ENCODE peak calls at places on chromosomes 11 and 22, in four cellular contexts. Y is 8988T, U is fibroblast of lung, S is putamen. F is an unnamed sample.

GRCh38 chr11:128260398-128260797 is 327.0 kb downstream of the ETS1 start:
- DNase-seq in S (no peak), Y (no peak), U (no peak), F (no peak)

GRCh38 chr11:61045271-61045670 is 57.0 kb upstream of the CD5 start:
- DNase-seq in Y (no peak), U (no peak), S (no peak), F (no peak)

GRCh38 chr22:46697811-46698515 is 40.1 kb downstream of the CERK start:
- DNase-seq in S (no peak), Y (no peak), U (no peak), F (no peak)

GRCh38 chr22:38221908-38222796 is 20.4 kb downstream of the MAFF start:
- DNase-seq in S (no peak), Y (no peak), U (no peak), F (no peak)

GRCh38 chr11:133821776-133822175 is 23.5 kb downstream of the SPATA19 start:
- DNase-seq in S (peak), Y (no peak), U (peak), F (peak)

GRCh38 chr11:19576054-19576453 is 136.6 kb upstream of the NAV2 start:
- DNase-seq in U (no peak), S (no peak), Y (no peak), F (no peak)

GRCh38 chr11:132177106-132177505 is 806.7 kb downstream of the NTM start:
- DNase-seq in U (peak), S (no peak), Y (no peak), F (no peak)

GRCh38 chr11:120342226-120342625 is 6.0 kb downstream of the ARHGEF12 start:
- DNase-seq in U (no peak), S (no peak), Y (no peak), F (no peak)

GRCh38 chr11:107711861-107712260 is at the start of gene SLN:
- DNase-seq in U (no peak), Y (no peak), S (no peak), F (no peak)

GRCh38 chr22:45673482-45674175 is 2.0 kb downstream of the ATXN10 start:
- DNase-seq in U (no peak), Y (no peak), S (no peak), F (no peak)

GRCh38 chr11:5701184-5701583 is 11.6 kb downstream of the TRIM22 start:
- DNase-seq in Y (no peak), S (no peak), U (no peak), F (no peak)

GRCh38 chr11:118622376-118623290 is 15.2 kb downstream of the PHLDB1 start:
- DNase-seq in U (peak), S (peak), Y (peak), F (no peak)

GRCh38 chr22:39731881-39732555 is 161.5 kb downstream of the CACNA1I start:
- DNase-seq in U (no peak), Y (no peak), S (no peak), F (no peak)

GRCh38 chr11:1546536-1547466 is 25.3 kb downstream of the DUSP8 start:
- DNase-seq in S (peak), Y (peak), U (peak), F (peak)

GRCh38 chr11:77725433-77725832 is 87.8 kb upstream of the CLNS1A start:
- DNase-seq in Y (no peak), S (no peak), U (no peak), F (no peak)

GRCh38 chr11:63020671-63021255 is 5.1 kb upstream of the SLC22A8 start:
- DNase-seq in S (no peak), U (no peak), Y (peak), F (no peak)

GRCh38 chr11:46684364-46684763 is 16.1 kb downstream of the ARHGAP1 start:
- DNase-seq in U (no peak), Y (no peak), S (no peak), F (no peak)

GRCh38 chr11:81634483-81634882 is 1099.2 kb downstream of the FAM181B start:
- DNase-seq in S (no peak), Y (no peak), U (no peak), F (no peak)

GRCh38 chr11:59962103-59962474 is 1.7 kb upstream of the OOSP4A start:
- DNase-seq in Y (no peak), U (no peak), S (no peak), F (no peak)

GRCh38 chr11:126485986-126486635 is 130.6 kb downstream of the ST3GAL4 start:
- DNase-seq in U (no peak), S (no peak), Y (no peak), F (no peak)

GRCh38 chr22:42484506-42484905 is 35.1 kb downstream of the RRP7A start:
- DNase-seq in S (no peak), Y (no peak), U (no peak), F (no peak)

GRCh38 chr11:94568717-94569116 is 1.5 kb downstream of the PIWIL4 start:
- DNase-seq in Y (no peak), S (no peak), U (no peak), F (no peak)

GRCh38 chr11:45028921-45029680 is 78.4 kb upstream of the TP53I11 start:
- DNase-seq in U (no peak), Y (no peak), S (no peak), F (no peak)

GRCh38 chr11:129223701-129224149 is 31.6 kb upstream of the ARHGAP32 start:
- DNase-seq in S (no peak), U (peak), Y (no peak), F (no peak)

GRCh38 chr11:118106789-118107335 is 20.1 kb upstream of the SMIM35 start:
- DNase-seq in Y (peak), S (no peak), U (peak), F (no peak)

GRCh38 chr22:50523806-50524663 is 1.4 kb downstream of the SCO2 start:
- DNase-seq in Y (no peak), S (no peak), U (no peak), F (no peak)

GRCh38 chr11:79314906-79315689 is 125.7 kb downstream of the TENM4 start:
- DNase-seq in Y (no peak), S (no peak), U (peak), F (no peak)

GRCh38 chr11:130427581-130428211 is 713 bp downstream of the ADAMTS8 start:
- DNase-seq in S (no peak), Y (no peak), U (no peak), F (no peak)

GRCh38 chr11:112523477-112523876 is 262.8 kb upstream of the PLET1 start:
- DNase-seq in S (peak), U (no peak), Y (no peak), F (no peak)

GRCh38 chr11:11035331-11035730 is 177.5 kb upstream of the ZBED5 start:
- DNase-seq in U (no peak), Y (no peak), S (no peak), F (no peak)

GRCh38 chr11:48051217-48051848 is 71.0 kb downstream of the PTPRJ start:
- DNase-seq in S (no peak), U (no peak), Y (no peak), F (no peak)

GRCh38 chr11:72038491-72038890 is 39.8 kb downstream of the IL18BP start:
- DNase-seq in Y (no peak), S (peak), U (peak), F (no peak)

F was measured in GM12892.